ENCODE peak calls at places on chromosomes 6 and 20, in seven cellular contexts. One of them, this sample, is unnamed.

GRCh38 chr6:37648465-37649330 is 49.0 kb downstream of the MDGA1 start:
- DNase-seq in NCI-H2029: no peak
- DNase-seq in HT1080: no peak
- DNase-seq in small intestine: peak
- DNase-seq in iris pigment epithelial cell: peak
- DNase-seq in activated naive CD4-positive, alpha-beta T cell treated with Interleukin-2 at 50 U/mL for 16 hours: peak
- DNase-seq in tibial nerve: no peak
- DNase-seq in this sample: no peak

GRCh38 chr6:131003419-131004386 is 59.3 kb downstream of the EPB41L2 start:
- DNase-seq in HT1080: no peak
- DNase-seq in tibial nerve: no peak
- DNase-seq in activated naive CD4-positive, alpha-beta T cell treated with Interleukin-2 at 50 U/mL for 16 hours: no peak
- DNase-seq in small intestine: no peak
- DNase-seq in iris pigment epithelial cell: no peak
- DNase-seq in NCI-H2029: no peak
- DNase-seq in this sample: no peak

GRCh38 chr20:728022-728944 is 40.0 kb downstream of the SLC52A3 start:
- DNase-seq in small intestine: no peak
- DNase-seq in HT1080: peak
- DNase-seq in NCI-H2029: peak
- DNase-seq in iris pigment epithelial cell: peak
- DNase-seq in tibial nerve: no peak
- DNase-seq in activated naive CD4-positive, alpha-beta T cell treated with Interleukin-2 at 50 U/mL for 16 hours: peak
- DNase-seq in this sample: no peak

GRCh38 chr20:31894980-31895675 is 24.7 kb downstream of the TTLL9 start:
- DNase-seq in small intestine: peak
- DNase-seq in tibial nerve: peak
- DNase-seq in iris pigment epithelial cell: peak
- DNase-seq in HT1080: peak
- DNase-seq in NCI-H2029: no peak
- DNase-seq in activated naive CD4-positive, alpha-beta T cell treated with Interleukin-2 at 50 U/mL for 16 hours: no peak
- DNase-seq in this sample: peak

GRCh38 chr20:19886666-19887288 is 128.7 kb downstream of the RIN2 start:
- DNase-seq in small intestine: peak
- DNase-seq in tibial nerve: no peak
- DNase-seq in NCI-H2029: no peak
- DNase-seq in iris pigment epithelial cell: peak
- DNase-seq in activated naive CD4-positive, alpha-beta T cell treated with Interleukin-2 at 50 U/mL for 16 hours: no peak
- DNase-seq in HT1080: peak
- DNase-seq in this sample: no peak

GRCh38 chr6:137227872-137228302 is 8.7 kb upstream of the IFNGR1 start:
- DNase-seq in iris pigment epithelial cell: no peak
- DNase-seq in NCI-H2029: no peak
- DNase-seq in HT1080: no peak
- DNase-seq in tibial nerve: no peak
- DNase-seq in small intestine: peak
- DNase-seq in activated naive CD4-positive, alpha-beta T cell treated with Interleukin-2 at 50 U/mL for 16 hours: no peak
- DNase-seq in this sample: no peak

GRCh38 chr6:120373185-120373584 is 961.1 kb downstream of the TBC1D32 start:
- DNase-seq in activated naive CD4-positive, alpha-beta T cell treated with Interleukin-2 at 50 U/mL for 16 hours: no peak
- DNase-seq in HT1080: no peak
- DNase-seq in small intestine: no peak
- DNase-seq in iris pigment epithelial cell: no peak
- DNase-seq in tibial nerve: no peak
- DNase-seq in NCI-H2029: no peak
- DNase-seq in this sample: no peak

GRCh38 chr20:9172908-9173307 is 104.0 kb downstream of the PLCB4 start:
- DNase-seq in activated naive CD4-positive, alpha-beta T cell treated with Interleukin-2 at 50 U/mL for 16 hours: no peak
- DNase-seq in NCI-H2029: no peak
- DNase-seq in small intestine: no peak
- DNase-seq in HT1080: peak
- DNase-seq in iris pigment epithelial cell: peak
- DNase-seq in tibial nerve: no peak
- DNase-seq in this sample: no peak

GRCh38 chr20:62914970-62915457 is 11.3 kb downstream of the DIDO1 start:
- DNase-seq in HT1080: peak
- DNase-seq in NCI-H2029: peak
- DNase-seq in iris pigment epithelial cell: peak
- DNase-seq in tibial nerve: no peak
- DNase-seq in activated naive CD4-positive, alpha-beta T cell treated with Interleukin-2 at 50 U/mL for 16 hours: no peak
- DNase-seq in small intestine: peak
- DNase-seq in this sample: no peak

GRCh38 chr6:89895273-89895874 is 1.1 kb downstream of the GJA10 start:
- DNase-seq in NCI-H2029: no peak
- DNase-seq in HT1080: peak
- DNase-seq in iris pigment epithelial cell: peak
- DNase-seq in activated naive CD4-positive, alpha-beta T cell treated with Interleukin-2 at 50 U/mL for 16 hours: no peak
- DNase-seq in tibial nerve: no peak
- DNase-seq in small intestine: peak
- DNase-seq in this sample: no peak

GRCh38 chr6:117919775-117920492 is 12.9 kb downstream of the SLC35F1 start:
- DNase-seq in tibial nerve: no peak
- DNase-seq in HT1080: no peak
- DNase-seq in iris pigment epithelial cell: no peak
- DNase-seq in activated naive CD4-positive, alpha-beta T cell treated with Interleukin-2 at 50 U/mL for 16 hours: no peak
- DNase-seq in NCI-H2029: no peak
- DNase-seq in small intestine: no peak
- DNase-seq in this sample: no peak

GRCh38 chr6:113172531-113172966 is 684.6 kb upstream of the MARCKS start:
- DNase-seq in tibial nerve: no peak
- DNase-seq in HT1080: no peak
- DNase-seq in small intestine: peak
- DNase-seq in NCI-H2029: peak
- DNase-seq in iris pigment epithelial cell: no peak
- DNase-seq in activated naive CD4-positive, alpha-beta T cell treated with Interleukin-2 at 50 U/mL for 16 hours: no peak
- DNase-seq in this sample: no peak

GRCh38 chr6:89313006-89313405 is 2.1 kb downstream of the GABRR2 start:
- DNase-seq in iris pigment epithelial cell: peak
- DNase-seq in HT1080: peak
- DNase-seq in small intestine: no peak
- DNase-seq in activated naive CD4-positive, alpha-beta T cell treated with Interleukin-2 at 50 U/mL for 16 hours: no peak
- DNase-seq in NCI-H2029: no peak
- DNase-seq in tibial nerve: peak
- DNase-seq in this sample: no peak

GRCh38 chr6:48474764-48475674 is 364.0 kb upstream of the PTCHD4 start:
- DNase-seq in NCI-H2029: no peak
- DNase-seq in activated naive CD4-positive, alpha-beta T cell treated with Interleukin-2 at 50 U/mL for 16 hours: no peak
- DNase-seq in iris pigment epithelial cell: no peak
- DNase-seq in small intestine: no peak
- DNase-seq in HT1080: no peak
- DNase-seq in tibial nerve: no peak
- DNase-seq in this sample: no peak

GRCh38 chr6:148457843-148458159 is 115.2 kb downstream of the SASH1 start:
- DNase-seq in tibial nerve: no peak
- DNase-seq in HT1080: no peak
- DNase-seq in iris pigment epithelial cell: no peak
- DNase-seq in activated naive CD4-positive, alpha-beta T cell treated with Interleukin-2 at 50 U/mL for 16 hours: no peak
- DNase-seq in small intestine: no peak
- DNase-seq in NCI-H2029: no peak
- DNase-seq in this sample: no peak

GRCh38 chr20:61749406-61750075 is 316.1 kb downstream of the TAF4 start:
- DNase-seq in small intestine: no peak
- DNase-seq in HT1080: no peak
- DNase-seq in iris pigment epithelial cell: peak
- DNase-seq in tibial nerve: no peak
- DNase-seq in activated naive CD4-positive, alpha-beta T cell treated with Interleukin-2 at 50 U/mL for 16 hours: no peak
- DNase-seq in NCI-H2029: no peak
- DNase-seq in this sample: no peak

GRCh38 chr6:170137911-170138910 is 152.7 kb downstream of the DLL1 start:
- DNase-seq in HT1080: no peak
- DNase-seq in activated naive CD4-positive, alpha-beta T cell treated with Interleukin-2 at 50 U/mL for 16 hours: no peak
- DNase-seq in small intestine: no peak
- DNase-seq in NCI-H2029: no peak
- DNase-seq in iris pigment epithelial cell: no peak
- DNase-seq in tibial nerve: no peak
- DNase-seq in this sample: no peak

GRCh38 chr20:48524582-48524981 is 303.2 kb downstream of the PREX1 start:
- DNase-seq in tibial nerve: no peak
- DNase-seq in activated naive CD4-positive, alpha-beta T cell treated with Interleukin-2 at 50 U/mL for 16 hours: no peak
- DNase-seq in NCI-H2029: no peak
- DNase-seq in iris pigment epithelial cell: no peak
- DNase-seq in small intestine: no peak
- DNase-seq in HT1080: no peak
- DNase-seq in this sample: no peak

GRCh38 chr20:63235399-63235983 is at the start of gene BIRC7:
- DNase-seq in NCI-H2029: no peak
- DNase-seq in small intestine: no peak
- DNase-seq in HT1080: no peak
- DNase-seq in iris pigment epithelial cell: no peak
- DNase-seq in activated naive CD4-positive, alpha-beta T cell treated with Interleukin-2 at 50 U/mL for 16 hours: no peak
- DNase-seq in tibial nerve: no peak
- DNase-seq in this sample: no peak

GRCh38 chr20:37992802-37993538 is 40.3 kb downstream of the TTI1 start:
- DNase-seq in iris pigment epithelial cell: peak
- DNase-seq in small intestine: peak
- DNase-seq in HT1080: peak
- DNase-seq in activated naive CD4-positive, alpha-beta T cell treated with Interleukin-2 at 50 U/mL for 16 hours: no peak
- DNase-seq in tibial nerve: peak
- DNase-seq in NCI-H2029: peak
- DNase-seq in this sample: no peak

GRCh38 chr20:23291575-23292240 is 58.9 kb upstream of the NXT1 start:
- DNase-seq in tibial nerve: no peak
- DNase-seq in activated naive CD4-positive, alpha-beta T cell treated with Interleukin-2 at 50 U/mL for 16 hours: no peak
- DNase-seq in small intestine: no peak
- DNase-seq in iris pigment epithelial cell: peak
- DNase-seq in NCI-H2029: no peak
- DNase-seq in HT1080: no peak
- DNase-seq in this sample: no peak

GRCh38 chr20:35339007-35339406 is 46.8 kb upstream of the FAM83C start:
- DNase-seq in iris pigment epithelial cell: peak
- DNase-seq in HT1080: peak
- DNase-seq in small intestine: no peak
- DNase-seq in activated naive CD4-positive, alpha-beta T cell treated with Interleukin-2 at 50 U/mL for 16 hours: no peak
- DNase-seq in NCI-H2029: no peak
- DNase-seq in tibial nerve: no peak
- DNase-seq in this sample: no peak

GRCh38 chr6:20660534-20660933 is 126.3 kb downstream of the CDKAL1 start:
- DNase-seq in small intestine: no peak
- DNase-seq in HT1080: no peak
- DNase-seq in NCI-H2029: no peak
- DNase-seq in iris pigment epithelial cell: no peak
- DNase-seq in tibial nerve: no peak
- DNase-seq in activated naive CD4-positive, alpha-beta T cell treated with Interleukin-2 at 50 U/mL for 16 hours: no peak
- DNase-seq in this sample: no peak

GRCh38 chr20:1418335-1418734 is 25.5 kb upstream of the FKBP1A start:
- DNase-seq in HT1080: peak
- DNase-seq in small intestine: no peak
- DNase-seq in NCI-H2029: no peak
- DNase-seq in activated naive CD4-positive, alpha-beta T cell treated with Interleukin-2 at 50 U/mL for 16 hours: no peak
- DNase-seq in iris pigment epithelial cell: peak
- DNase-seq in tibial nerve: no peak
- DNase-seq in this sample: no peak

GRCh38 chr6:6880745-6881437 is 226.9 kb upstream of the RREB1 start:
- DNase-seq in tibial nerve: no peak
- DNase-seq in NCI-H2029: no peak
- DNase-seq in HT1080: no peak
- DNase-seq in activated naive CD4-positive, alpha-beta T cell treated with Interleukin-2 at 50 U/mL for 16 hours: no peak
- DNase-seq in iris pigment epithelial cell: no peak
- DNase-seq in small intestine: no peak
- DNase-seq in this sample: no peak

GRCh38 chr6:1381397-1382330 is 7.7 kb upstream of the FOXF2 start:
- DNase-seq in tibial nerve: peak
- DNase-seq in small intestine: peak
- DNase-seq in iris pigment epithelial cell: no peak
- DNase-seq in HT1080: peak
- DNase-seq in activated naive CD4-positive, alpha-beta T cell treated with Interleukin-2 at 50 U/mL for 16 hours: peak
- DNase-seq in NCI-H2029: no peak
- DNase-seq in this sample: no peak

GRCh38 chr20:53578492-53579222 is 15.0 kb downstream of the ZNF217 start:
- DNase-seq in small intestine: peak
- DNase-seq in activated naive CD4-positive, alpha-beta T cell treated with Interleukin-2 at 50 U/mL for 16 hours: peak
- DNase-seq in HT1080: peak
- DNase-seq in NCI-H2029: peak
- DNase-seq in iris pigment epithelial cell: peak
- DNase-seq in tibial nerve: peak
- DNase-seq in this sample: no peak

GRCh38 chr20:61640171-61640570 is 388.1 kb downstream of the CDH4 start:
- DNase-seq in HT1080: peak
- DNase-seq in activated naive CD4-positive, alpha-beta T cell treated with Interleukin-2 at 50 U/mL for 16 hours: no peak
- DNase-seq in tibial nerve: no peak
- DNase-seq in small intestine: no peak
- DNase-seq in iris pigment epithelial cell: peak
- DNase-seq in NCI-H2029: no peak
- DNase-seq in this sample: no peak

GRCh38 chr6:158448856-158449255 is 111.0 kb upstream of the TMEM181 start:
- DNase-seq in HT1080: no peak
- DNase-seq in iris pigment epithelial cell: no peak
- DNase-seq in NCI-H2029: no peak
- DNase-seq in activated naive CD4-positive, alpha-beta T cell treated with Interleukin-2 at 50 U/mL for 16 hours: no peak
- DNase-seq in tibial nerve: no peak
- DNase-seq in small intestine: no peak
- DNase-seq in this sample: no peak

GRCh38 chr6:15677822-15678221 is 15.0 kb upstream of the DTNBP1 start:
- DNase-seq in tibial nerve: no peak
- DNase-seq in activated naive CD4-positive, alpha-beta T cell treated with Interleukin-2 at 50 U/mL for 16 hours: no peak
- DNase-seq in HT1080: no peak
- DNase-seq in NCI-H2029: no peak
- DNase-seq in iris pigment epithelial cell: no peak
- DNase-seq in small intestine: no peak
- DNase-seq in this sample: no peak

GRCh38 chr6:1388927-1389790 is at the start of gene FOXF2:
- DNase-seq in activated naive CD4-positive, alpha-beta T cell treated with Interleukin-2 at 50 U/mL for 16 hours: no peak
- DNase-seq in small intestine: no peak
- DNase-seq in tibial nerve: no peak
- DNase-seq in iris pigment epithelial cell: peak
- DNase-seq in NCI-H2029: no peak
- DNase-seq in HT1080: no peak
- DNase-seq in this sample: no peak

GRCh38 chr6:26412225-26412624 is 10.2 kb downstream of the BTN3A1 start:
- DNase-seq in iris pigment epithelial cell: no peak
- DNase-seq in tibial nerve: no peak
- DNase-seq in HT1080: no peak
- DNase-seq in small intestine: no peak
- DNase-seq in activated naive CD4-positive, alpha-beta T cell treated with Interleukin-2 at 50 U/mL for 16 hours: no peak
- DNase-seq in NCI-H2029: no peak
- DNase-seq in this sample: no peak

GRCh38 chr6:169229611-169230321 is 23.9 kb downstream of the THBS2 start:
- DNase-seq in HT1080: no peak
- DNase-seq in small intestine: no peak
- DNase-seq in NCI-H2029: no peak
- DNase-seq in tibial nerve: peak
- DNase-seq in activated naive CD4-positive, alpha-beta T cell treated with Interleukin-2 at 50 U/mL for 16 hours: no peak
- DNase-seq in iris pigment epithelial cell: no peak
- DNase-seq in this sample: no peak

GRCh38 chr6:26175428-26176181 is 88.4 kb downstream of the HFE start:
- DNase-seq in NCI-H2029: peak
- DNase-seq in activated naive CD4-positive, alpha-beta T cell treated with Interleukin-2 at 50 U/mL for 16 hours: peak
- DNase-seq in HT1080: peak
- DNase-seq in tibial nerve: no peak
- DNase-seq in small intestine: peak
- DNase-seq in iris pigment epithelial cell: peak
- DNase-seq in this sample: no peak

GRCh38 chr6:69693749-69694148 is 103.1 kb downstream of the LMBRD1 start:
- DNase-seq in iris pigment epithelial cell: peak
- DNase-seq in tibial nerve: no peak
- DNase-seq in activated naive CD4-positive, alpha-beta T cell treated with Interleukin-2 at 50 U/mL for 16 hours: no peak
- DNase-seq in NCI-H2029: no peak
- DNase-seq in small intestine: no peak
- DNase-seq in HT1080: no peak
- DNase-seq in this sample: no peak

GRCh38 chr6:15801912-15802311 is 139.1 kb upstream of the DTNBP1 start:
- DNase-seq in HT1080: no peak
- DNase-seq in activated naive CD4-positive, alpha-beta T cell treated with Interleukin-2 at 50 U/mL for 16 hours: no peak
- DNase-seq in tibial nerve: no peak
- DNase-seq in iris pigment epithelial cell: no peak
- DNase-seq in NCI-H2029: no peak
- DNase-seq in small intestine: no peak
- DNase-seq in this sample: no peak

This sample was measured in ascending aorta.